ENCODE peak calls at places on chromosomes 2 and 18, in six cellular contexts. P, M, G, K, A and R are unnamed samples.

GRCh38 chr2:222796413-222797103 is 64.3 kb upstream of the ACSL3 start:
- DNase-seq in P (no peak), M (no peak), G (peak), K (peak), A (no peak), R (peak)

GRCh38 chr2:78506301-78506700 is 519.2 kb upstream of the REG3G start:
- DNase-seq in P (no peak), M (no peak), G (no peak), K (no peak), A (no peak), R (no peak)

GRCh38 chr2:94759211-94759610 is 112.0 kb upstream of the TEKT4 start:
- DNase-seq in P (peak), M (no peak), G (peak), K (no peak), A (no peak), R (no peak)

GRCh38 chr18:67199993-67200617 is 316.4 kb downstream of the DSEL start:
- DNase-seq in P (peak), M (no peak), G (no peak), K (peak), A (no peak), R (peak)

GRCh38 chr2:238259085-238260020 is 19.5 kb upstream of the HES6 start:
- DNase-seq in P (no peak), M (no peak), G (no peak), K (no peak), A (no peak), R (no peak)

GRCh38 chr2:28355521-28356094 is 37.0 kb upstream of the FOSL2 start:
- DNase-seq in P (peak), M (peak), G (peak), K (no peak), A (no peak), R (no peak)

GRCh38 chr2:62845256-62845655 is 139.7 kb downstream of the EHBP1 start:
- DNase-seq in P (no peak), M (no peak), G (no peak), K (no peak), A (no peak), R (no peak)

GRCh38 chr2:224565452-224566035 is 19.6 kb downstream of the CUL3 start:
- DNase-seq in P (no peak), M (no peak), G (no peak), K (no peak), A (no peak), R (no peak)

GRCh38 chr18:44823782-44824181 is 143.1 kb downstream of the SETBP1 start:
- DNase-seq in P (no peak), M (no peak), G (peak), K (peak), A (no peak), R (peak)

GRCh38 chr18:68991281-68991680 is 193.4 kb downstream of the CCDC102B start:
- DNase-seq in P (peak), M (no peak), G (no peak), K (peak), A (no peak), R (peak)